ENCODE peak calls at places on chromosome 2, in seven cellular contexts. One of them, this sample, is unnamed.

GRCh38 chr2:196750291-196750923 is 49.1 kb downstream of the GTF3C3 start:
- DNase-seq in sigmoid colon: no peak
- DNase-seq in pancreas: no peak
- DNase-seq in nephron progenitor cell: no peak
- DNase-seq in OCI-LY7: no peak
- DNase-seq in HT1080: no peak
- DNase-seq in posterior vena cava: no peak
- DNase-seq in this sample: peak; percentile 1

GRCh38 chr2:42645551-42645950 is 77.1 kb downstream of the MTA3 start:
- DNase-seq in sigmoid colon: no peak
- DNase-seq in pancreas: no peak
- DNase-seq in nephron progenitor cell: no peak
- DNase-seq in OCI-LY7: no peak
- DNase-seq in HT1080: no peak
- DNase-seq in posterior vena cava: no peak
- DNase-seq in this sample: no peak

GRCh38 chr2:78999410-78999809 is 26.1 kb upstream of the REG3G start:
- DNase-seq in sigmoid colon: no peak
- DNase-seq in pancreas: no peak
- DNase-seq in nephron progenitor cell: no peak
- DNase-seq in OCI-LY7: peak; percentile 65
- DNase-seq in HT1080: peak; percentile 13
- DNase-seq in posterior vena cava: no peak
- DNase-seq in this sample: peak; percentile 6

GRCh38 chr2:100182494-100183355 is 40.3 kb upstream of the AFF3 start:
- DNase-seq in sigmoid colon: no peak
- DNase-seq in pancreas: no peak
- DNase-seq in nephron progenitor cell: no peak
- DNase-seq in OCI-LY7: no peak
- DNase-seq in HT1080: no peak
- DNase-seq in posterior vena cava: no peak
- DNase-seq in this sample: no peak

GRCh38 chr2:240041363-240041762 is 11.1 kb upstream of the OR6B2 start:
- DNase-seq in sigmoid colon: no peak
- DNase-seq in pancreas: no peak
- DNase-seq in nephron progenitor cell: no peak
- DNase-seq in OCI-LY7: no peak
- DNase-seq in HT1080: no peak
- DNase-seq in posterior vena cava: no peak
- DNase-seq in this sample: no peak

GRCh38 chr2:17995594-17995993 is 117.1 kb downstream of the KCNS3 start:
- DNase-seq in sigmoid colon: no peak
- DNase-seq in pancreas: no peak
- DNase-seq in nephron progenitor cell: no peak
- DNase-seq in OCI-LY7: no peak
- DNase-seq in HT1080: no peak
- DNase-seq in posterior vena cava: no peak
- DNase-seq in this sample: no peak

GRCh38 chr2:240463866-240464481 is 28.5 kb downstream of the GPC1 start:
- DNase-seq in sigmoid colon: peak; percentile 60
- DNase-seq in pancreas: peak; percentile 7
- DNase-seq in nephron progenitor cell: no peak
- DNase-seq in OCI-LY7: no peak
- DNase-seq in HT1080: no peak
- DNase-seq in posterior vena cava: peak; percentile 48
- DNase-seq in this sample: no peak

GRCh38 chr2:84971799-84972790 is 1.1 kb downstream of the KCMF1 start:
- DNase-seq in sigmoid colon: peak; percentile 74
- DNase-seq in pancreas: peak; percentile 56
- DNase-seq in nephron progenitor cell: peak; percentile 72
- DNase-seq in OCI-LY7: peak; percentile 82
- DNase-seq in HT1080: peak; percentile 25
- DNase-seq in posterior vena cava: peak; percentile 87
- DNase-seq in this sample: peak; percentile 33

GRCh38 chr2:223383315-223383714 is 218.8 kb downstream of the SCG2 start:
- DNase-seq in sigmoid colon: no peak
- DNase-seq in pancreas: no peak
- DNase-seq in nephron progenitor cell: no peak
- DNase-seq in OCI-LY7: no peak
- DNase-seq in HT1080: peak; percentile 29
- DNase-seq in posterior vena cava: no peak
- DNase-seq in this sample: no peak

GRCh38 chr2:240567872-240568677 is at the start of gene RNPEPL1:
- DNase-seq in sigmoid colon: peak; percentile 72
- DNase-seq in pancreas: no peak
- DNase-seq in nephron progenitor cell: peak; percentile 69
- DNase-seq in OCI-LY7: peak; percentile 71
- DNase-seq in HT1080: peak; percentile 38
- DNase-seq in posterior vena cava: peak; percentile 82
- DNase-seq in this sample: peak; percentile 47

GRCh38 chr2:104853926-104854506 is at the start of gene POU3F3:
- DNase-seq in sigmoid colon: peak; percentile 83
- DNase-seq in pancreas: peak; percentile 46
- DNase-seq in nephron progenitor cell: peak; percentile 88
- DNase-seq in OCI-LY7: peak; percentile 91
- DNase-seq in HT1080: no peak
- DNase-seq in posterior vena cava: peak; percentile 86
- DNase-seq in this sample: no peak

GRCh38 chr2:100818003-100818605 is 1.8 kb upstream of the NPAS2 start:
- DNase-seq in sigmoid colon: no peak
- DNase-seq in pancreas: no peak
- DNase-seq in nephron progenitor cell: no peak
- DNase-seq in OCI-LY7: no peak
- DNase-seq in HT1080: no peak
- DNase-seq in posterior vena cava: no peak
- DNase-seq in this sample: peak; percentile 16

GRCh38 chr2:198084136-198084535 is 279.7 kb downstream of the PLCL1 start:
- DNase-seq in sigmoid colon: no peak
- DNase-seq in pancreas: no peak
- DNase-seq in nephron progenitor cell: no peak
- DNase-seq in OCI-LY7: no peak
- DNase-seq in HT1080: no peak
- DNase-seq in posterior vena cava: no peak
- DNase-seq in this sample: no peak

GRCh38 chr2:218033590-218034496 is 31.0 kb upstream of the TNS1 start:
- DNase-seq in sigmoid colon: no peak
- DNase-seq in pancreas: peak; percentile 12
- DNase-seq in nephron progenitor cell: peak; percentile 74
- DNase-seq in OCI-LY7: no peak
- DNase-seq in HT1080: no peak
- DNase-seq in posterior vena cava: peak; percentile 76
- DNase-seq in this sample: no peak

GRCh38 chr2:15042824-15043223 is 410.3 kb downstream of the LRATD1 start:
- DNase-seq in sigmoid colon: peak; percentile 93
- DNase-seq in pancreas: no peak
- DNase-seq in nephron progenitor cell: no peak
- DNase-seq in OCI-LY7: no peak
- DNase-seq in HT1080: peak; percentile 52
- DNase-seq in posterior vena cava: no peak
- DNase-seq in this sample: peak; percentile 89

GRCh38 chr2:72153924-72154323 is 6.3 kb upstream of the CYP26B1 start:
- DNase-seq in sigmoid colon: no peak
- DNase-seq in pancreas: no peak
- DNase-seq in nephron progenitor cell: no peak
- DNase-seq in OCI-LY7: no peak
- DNase-seq in HT1080: no peak
- DNase-seq in posterior vena cava: no peak
- DNase-seq in this sample: no peak

GRCh38 chr2:191711621-191712020 is 33.7 kb downstream of the NABP1 start:
- DNase-seq in sigmoid colon: no peak
- DNase-seq in pancreas: no peak
- DNase-seq in nephron progenitor cell: no peak
- DNase-seq in OCI-LY7: no peak
- DNase-seq in HT1080: no peak
- DNase-seq in posterior vena cava: no peak
- DNase-seq in this sample: no peak

This sample was measured in MCF 10A.